ENCODE peak calls at places on chromosome 1, in seven cellular contexts. L is upper lobe of right lung, U is upper lobe of left lung, R is lower lobe of right lung, Q is nephron progenitor cell, X is ovary, B is body of pancreas. C is an unnamed sample.

GRCh38 chr1:223041481-223041880 is 101.6 kb downstream of the TLR5 start:
- DNase-seq in L (no peak), U (no peak), R (no peak), Q (no peak), X (no peak), B (no peak), C (no peak)

GRCh38 chr1:168421399-168422004 is 122.3 kb downstream of the XCL2 start:
- DNase-seq in L (no peak), U (no peak), R (no peak), Q (no peak), X (no peak), B (no peak), C (no peak)

GRCh38 chr1:42936309-42937078 is 22.2 kb downstream of the SLC2A1 start:
- DNase-seq in L (peak), U (no peak), R (peak), Q (no peak), X (peak), B (no peak), C (no peak)

GRCh38 chr1:24568475-24568874 is 12.6 kb downstream of the NCMAP start:
- DNase-seq in L (no peak), U (no peak), R (no peak), Q (no peak), X (no peak), B (no peak), C (no peak)

GRCh38 chr1:203017707-203018106 is 8.6 kb upstream of the PPFIA4 start:
- DNase-seq in L (no peak), U (no peak), R (no peak), Q (no peak), X (no peak), B (no peak), C (no peak)

GRCh38 chr1:51454554-51454953 is 64.5 kb downstream of the EPS15 start:
- DNase-seq in L (no peak), U (no peak), R (no peak), Q (no peak), X (no peak), B (no peak), C (no peak)

GRCh38 chr1:62128765-62129164 is 65.9 kb upstream of the L1TD1 start:
- DNase-seq in L (no peak), U (no peak), R (no peak), Q (no peak), X (no peak), B (no peak), C (no peak)

GRCh38 chr1:93083979-93084378 is 4.9 kb downstream of the MTF2 start:
- DNase-seq in L (no peak), U (no peak), R (no peak), Q (no peak), X (no peak), B (no peak), C (no peak)

GRCh38 chr1:236850077-236850476 is 55.0 kb downstream of the MTR start:
- DNase-seq in L (no peak), U (no peak), R (no peak), Q (no peak), X (no peak), B (no peak), C (no peak)

GRCh38 chr1:226261818-226262217 is 38.4 kb downstream of the MIXL1 start:
- DNase-seq in L (no peak), U (no peak), R (no peak), Q (no peak), X (no peak), B (no peak), C (no peak)

GRCh38 chr1:88983791-88984552 is 8.5 kb downstream of the KYAT3 start:
- DNase-seq in L (no peak), U (peak), R (peak), Q (no peak), X (no peak), B (peak), C (no peak)

GRCh38 chr1:152533327-152533938 is 19.2 kb downstream of the CRCT1 start:
- DNase-seq in L (no peak), U (no peak), R (no peak), Q (no peak), X (no peak), B (peak), C (no peak)
- TF ChIP-seq CTCF in L (peak), U (peak), R (peak), Q (no peak), X (no peak), B (peak), C (peak)

GRCh38 chr1:41698916-41699860 is 214.7 kb upstream of the EDN2 start:
- DNase-seq in L (no peak), U (no peak), R (no peak), Q (no peak), X (no peak), B (no peak), C (no peak)

GRCh38 chr1:41699861-41700248 is 215.4 kb upstream of the EDN2 start:
- DNase-seq in L (no peak), U (no peak), R (no peak), Q (no peak), X (no peak), B (no peak), C (no peak)

GRCh38 chr1:41704189-41704588 is 214.5 kb downstream of the HIVEP3 start:
- DNase-seq in L (no peak), U (no peak), R (no peak), Q (no peak), X (no peak), B (no peak), C (no peak)

GRCh38 chr1:41700986-41701535 is 216.6 kb upstream of the EDN2 start:
- DNase-seq in L (no peak), U (no peak), R (no peak), Q (no peak), X (no peak), B (no peak), C (no peak)

DNA sequence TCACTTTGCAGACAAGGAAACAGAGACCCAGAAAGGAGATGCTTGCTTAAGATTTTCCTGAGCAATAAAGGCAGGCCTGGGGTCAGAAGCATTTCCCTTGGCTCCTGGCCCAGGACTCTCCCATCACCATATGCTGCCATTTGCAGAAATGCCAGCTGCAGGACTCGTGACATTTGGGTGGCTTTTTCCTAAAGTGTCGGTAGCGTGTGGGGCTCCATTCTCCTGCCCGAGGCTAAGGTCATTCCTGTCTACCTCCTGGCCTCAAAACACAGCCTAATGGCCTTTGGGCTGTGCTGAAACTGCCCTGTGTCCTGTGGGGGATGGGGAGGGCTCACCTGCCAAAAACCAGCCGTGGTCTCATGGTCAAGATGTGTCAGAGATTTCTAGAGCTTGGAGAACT is 216.1 kb upstream of the EDN2 start:
- DNase-seq in L (no peak), U (no peak), R (no peak), Q (no peak), X (no peak), B (no peak), C (no peak)
- TF ChIP-seq CTCF in L (no peak), U (no peak), R (no peak), Q (no peak), X (no peak), B (no peak), C (no peak)

GRCh38 chr1:197998110-197998509 is 80.9 kb downstream of the LHX9 start:
- DNase-seq in L (no peak), U (no peak), R (no peak), Q (no peak), X (no peak), B (no peak), C (no peak)
- TF ChIP-seq CTCF in L (no peak), U (no peak), R (no peak), Q (no peak), X (no peak), B (no peak), C (no peak)

GRCh38 chr1:99005537-99005942 is 879 bp upstream of the PLPPR5 start:
- DNase-seq in L (no peak), U (no peak), R (no peak), Q (no peak), X (no peak), B (no peak), C (no peak)
- TF ChIP-seq CTCF in L (no peak), U (no peak), R (no peak), Q (no peak), X (no peak), B (no peak), C (peak)

DNA sequence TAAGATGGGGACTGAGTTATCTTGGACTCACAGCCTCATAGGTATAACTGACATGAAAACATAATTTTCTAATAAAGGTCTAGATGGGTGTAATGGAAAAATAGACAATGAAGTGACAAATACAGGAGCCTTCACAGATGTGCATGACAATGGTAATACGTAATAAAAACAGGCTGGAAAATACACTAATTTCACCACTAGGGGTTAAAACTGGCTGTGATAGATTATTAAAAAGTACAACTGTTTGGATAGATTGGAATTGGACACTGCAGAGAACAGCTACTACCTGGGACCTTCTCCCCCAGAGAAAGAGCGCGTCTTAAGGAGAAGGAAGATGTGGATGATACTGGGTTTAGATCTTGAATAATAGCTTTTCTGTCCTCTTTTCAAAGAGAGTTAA is 9.8 kb downstream of the KAZN start:
- DNase-seq in L (no peak), U (no peak), R (no peak), Q (no peak), X (no peak), B (no peak), C (no peak)
- TF ChIP-seq CTCF in L (no peak), U (no peak), R (no peak), Q (peak), X (no peak), B (no peak), C (peak)

GRCh38 chr1:199422206-199422605 is 605.3 kb upstream of the NR5A2 start:
- DNase-seq in L (no peak), U (no peak), R (no peak), Q (no peak), X (no peak), B (peak), C (no peak)
- TF ChIP-seq CTCF in L (peak), U (no peak), R (no peak), Q (no peak), X (no peak), B (peak), C (peak)

DNA sequence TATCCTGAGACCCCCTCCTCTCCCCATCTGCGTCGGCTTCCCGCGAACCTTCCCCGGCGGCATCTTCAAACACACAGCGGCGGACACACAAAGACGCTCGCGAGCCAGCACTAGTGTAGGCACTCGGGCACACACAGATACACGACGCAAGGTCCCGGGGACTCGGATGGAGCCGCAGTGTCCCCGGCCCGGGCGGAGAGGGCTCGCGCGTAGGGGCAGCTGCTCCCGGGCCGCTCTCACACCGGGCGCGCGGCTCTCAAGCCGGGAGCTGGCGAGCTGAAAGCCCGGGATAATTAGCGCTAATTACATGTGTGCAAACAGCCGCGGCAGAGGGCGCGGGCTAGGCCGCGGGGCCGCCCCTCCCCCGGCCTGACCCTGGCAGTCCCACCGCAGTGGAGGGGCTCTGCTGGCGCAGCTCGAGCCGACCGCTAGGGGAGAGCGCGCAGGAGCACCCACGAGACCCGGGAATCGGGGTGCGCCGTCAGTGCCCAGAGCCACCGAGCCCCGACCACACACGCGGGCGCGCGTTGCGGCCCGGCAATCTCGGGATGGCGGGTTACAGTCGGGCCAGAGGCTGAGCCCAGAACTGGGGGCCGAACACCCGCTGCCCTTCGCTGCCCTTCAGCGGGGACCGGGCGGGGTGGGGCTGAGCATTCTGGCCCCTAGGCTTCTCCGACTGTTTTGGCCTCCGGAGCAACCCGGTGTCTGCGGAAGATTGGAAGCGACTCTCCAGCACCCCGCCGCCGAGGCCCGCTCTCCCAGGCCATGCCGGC is 271.6 kb downstream of the FOXD2 start:
- DNase-seq in L (no peak), U (peak), R (no peak), Q (peak), X (no peak), B (no peak), C (no peak)
- TF ChIP-seq CTCF in L (peak), U (no peak), R (peak), Q (peak), X (no peak), B (peak), C (peak)

DNA sequence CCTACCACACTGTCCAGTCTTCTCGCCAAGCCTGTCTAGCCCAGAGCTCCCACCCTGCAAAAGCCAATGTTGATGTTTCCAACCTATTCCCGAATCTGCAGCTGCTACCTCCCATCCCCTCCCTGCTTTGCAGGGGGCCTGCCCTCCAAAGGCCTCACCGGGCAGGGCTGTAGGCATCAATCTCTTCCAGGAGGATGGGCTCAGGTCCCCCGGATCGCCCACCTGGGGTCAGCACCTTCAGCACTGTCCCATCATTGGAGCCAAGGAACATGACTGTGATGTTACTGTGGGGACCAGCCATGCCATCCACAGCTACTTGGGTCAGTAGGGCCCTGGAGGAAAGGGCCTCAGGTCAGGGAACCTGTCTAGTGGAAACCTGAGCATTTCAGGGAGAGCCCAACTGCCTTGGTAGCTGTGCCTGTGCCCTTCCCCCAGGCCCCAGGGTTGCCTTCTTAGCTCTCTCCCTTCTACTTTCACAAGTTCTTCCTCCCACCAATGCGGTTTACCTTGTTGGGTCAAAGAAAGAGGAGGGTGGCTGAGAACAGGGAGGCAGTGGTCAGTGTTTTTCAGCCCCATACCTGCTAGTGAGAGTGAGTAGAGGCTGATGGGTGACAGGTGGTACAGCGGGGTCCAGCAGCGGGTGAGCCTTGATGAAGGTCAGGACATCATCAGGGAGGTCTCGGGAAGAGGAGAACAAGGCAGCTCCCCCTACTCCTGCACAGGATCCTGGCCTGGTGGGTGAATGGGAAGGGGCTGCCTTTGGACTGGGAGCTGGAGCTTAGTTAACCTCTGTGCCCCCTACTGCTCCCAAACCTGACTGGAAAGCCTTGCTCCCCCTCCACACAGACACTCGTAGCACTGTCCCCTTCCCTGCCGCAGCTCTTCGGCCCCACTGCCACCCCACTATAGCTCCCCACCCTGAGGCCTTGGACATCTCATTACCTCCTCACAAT is 10.7 kb downstream of the SEMA6C start:
- DNase-seq in L (no peak), U (no peak), R (no peak), Q (no peak), X (no peak), B (no peak), C (no peak)
- TF ChIP-seq CTCF in L (no peak), U (no peak), R (no peak), Q (no peak), X (no peak), B (no peak), C (no peak)

GRCh38 chr1:35565742-35566133 is 7.4 kb upstream of the TFAP2E start:
- DNase-seq in L (peak), U (peak), R (no peak), Q (no peak), X (no peak), B (no peak), C (no peak)

GRCh38 chr1:35567947-35568558 is 5.1 kb upstream of the TFAP2E start:
- DNase-seq in L (peak), U (no peak), R (no peak), Q (no peak), X (no peak), B (no peak), C (no peak)

GRCh38 chr1:35564037-35564883 is 6.7 kb downstream of the NCDN start:
- DNase-seq in L (peak), U (no peak), R (peak), Q (peak), X (peak), B (peak), C (no peak)

GRCh38 chr1:35563166-35563565 is 5.6 kb downstream of the NCDN start:
- DNase-seq in L (no peak), U (no peak), R (no peak), Q (no peak), X (no peak), B (no peak), C (no peak)

DNA sequence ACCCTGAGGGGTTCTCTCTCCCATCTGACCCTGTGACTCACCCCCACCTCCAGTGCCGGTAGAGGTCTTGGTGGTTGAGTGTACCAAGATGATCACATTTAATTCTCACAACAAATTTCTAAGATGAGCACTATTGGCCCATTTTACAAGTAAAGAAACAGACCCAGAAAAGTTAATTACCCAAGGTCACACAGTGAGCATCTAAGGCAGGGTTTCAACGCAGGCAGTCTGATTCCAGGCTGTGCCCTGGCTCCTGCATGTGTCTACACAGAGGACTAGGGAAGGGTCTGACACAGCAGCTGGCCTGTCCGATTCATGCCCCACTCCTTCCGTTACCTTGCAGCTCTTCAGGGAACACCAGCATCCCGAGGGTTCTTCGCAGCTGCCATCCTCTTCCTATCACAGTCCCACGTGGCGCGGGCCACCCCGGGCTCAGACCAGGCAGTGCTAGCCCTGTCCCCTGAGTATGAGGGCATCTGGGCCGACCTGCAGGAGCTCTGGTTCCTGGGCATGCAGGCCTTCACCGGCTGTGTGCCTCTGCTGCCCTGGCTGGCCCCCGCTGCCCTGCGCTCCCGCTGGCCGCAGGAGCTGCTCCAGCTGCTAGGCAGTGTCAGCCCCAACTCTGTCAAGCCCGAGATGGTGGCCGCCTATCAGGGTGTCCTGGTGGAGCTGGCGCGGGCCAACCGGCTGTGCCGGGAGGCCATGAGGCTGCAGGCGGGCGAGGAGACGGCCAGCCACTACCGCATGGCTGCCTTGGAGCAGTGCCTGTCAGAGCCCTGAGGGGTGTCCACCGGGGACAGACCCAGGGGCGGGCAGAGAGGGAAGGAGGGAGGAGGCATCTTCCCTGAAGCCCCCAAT is 7.5 kb downstream of the NCDN start:
- DNase-seq in L (peak), U (peak), R (no peak), Q (no peak), X (no peak), B (no peak), C (no peak)
- TF ChIP-seq CTCF in L (no peak), U (no peak), R (no peak), Q (no peak), X (no peak), B (no peak), C (no peak)

DNA sequence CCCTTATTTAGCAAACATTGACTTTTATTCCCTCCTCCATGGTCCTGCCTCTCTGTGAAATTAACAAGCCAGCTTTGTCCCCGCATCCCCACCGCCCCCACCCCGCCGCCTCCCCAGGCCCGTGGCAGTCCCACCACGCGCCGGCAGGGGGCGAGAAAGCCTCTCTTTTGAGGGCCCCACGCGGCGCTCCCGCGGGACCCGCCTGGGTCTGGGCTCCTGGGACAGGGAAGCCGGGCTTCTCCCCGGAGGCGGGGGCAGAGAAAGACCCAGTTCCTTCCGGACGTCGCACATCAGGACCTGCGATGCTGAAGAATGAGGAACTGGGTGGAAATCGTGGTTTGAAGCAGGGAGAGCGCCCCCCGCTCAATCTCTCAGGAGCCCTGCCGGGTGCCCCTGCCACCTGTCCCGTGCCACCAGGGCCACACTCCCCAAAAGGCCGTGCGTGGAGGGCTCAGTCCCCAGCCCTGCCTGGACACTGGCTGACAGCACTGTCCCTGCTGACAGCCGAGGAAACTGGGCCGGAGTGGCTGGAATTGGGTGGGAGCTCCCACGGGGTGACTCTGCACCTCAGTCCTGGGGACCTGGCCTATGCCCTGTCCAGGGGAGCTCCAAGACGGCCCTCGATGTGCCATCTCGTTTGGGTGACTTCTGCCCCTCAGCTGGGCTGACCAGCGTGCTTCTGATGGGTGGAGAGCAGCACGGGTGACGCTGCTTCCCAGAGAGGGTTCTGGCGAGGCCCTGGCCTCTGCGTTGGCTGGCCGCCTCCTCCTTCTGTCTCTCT is 8.6 kb upstream of the ACTRT2 start:
- DNase-seq in L (peak), U (peak), R (peak), Q (peak), X (peak), B (peak), C (no peak)
- TF ChIP-seq CTCF in L (peak), U (peak), R (peak), Q (peak), X (peak), B (peak), C (peak)